ENCODE peak calls at places on chromosomes 13 and 19, in five cellular contexts. One of them, this sample, is unnamed.

GRCh38 chr19:42246143-42246868 is 3.9 kb upstream of the GSK3A start:
- DNase-seq in body of pancreas: peak; percentile 74
- DNase-seq in kidney epithelial cell: no peak
- DNase-seq in tibial nerve: peak; percentile 50
- DNase-seq in A549: peak; percentile 85
- DNase-seq in this sample: no peak

GRCh38 chr13:90750957-90751356 is 596.5 kb upstream of the MIR17HG start:
- DNase-seq in A549: no peak
- DNase-seq in body of pancreas: no peak
- DNase-seq in kidney epithelial cell: no peak
- DNase-seq in tibial nerve: no peak
- DNase-seq in this sample: no peak

GRCh38 chr13:77503398-77503797 is 32.1 kb upstream of the SCEL start:
- DNase-seq in body of pancreas: no peak
- DNase-seq in A549: no peak
- DNase-seq in kidney epithelial cell: no peak
- DNase-seq in tibial nerve: no peak
- DNase-seq in this sample: no peak

GRCh38 chr19:29268103-29268502 is 55.2 kb upstream of the UQCRFS1 start:
- DNase-seq in tibial nerve: no peak
- DNase-seq in kidney epithelial cell: no peak
- DNase-seq in A549: no peak
- DNase-seq in body of pancreas: no peak
- DNase-seq in this sample: no peak

GRCh38 chr19:33375760-33376159 is 2.3 kb downstream of the CEBPG start:
- DNase-seq in body of pancreas: no peak
- DNase-seq in tibial nerve: no peak
- DNase-seq in kidney epithelial cell: no peak
- DNase-seq in A549: no peak
- DNase-seq in this sample: no peak

GRCh38 chr19:17805427-17805826 is 10.5 kb downstream of the B3GNT3 start:
- DNase-seq in kidney epithelial cell: no peak
- DNase-seq in body of pancreas: no peak
- DNase-seq in tibial nerve: no peak
- DNase-seq in A549: no peak
- DNase-seq in this sample: no peak

GRCh38 chr19:23071087-23071511 is 45.7 kb upstream of the ZNF730 start:
- DNase-seq in body of pancreas: peak; percentile 21
- DNase-seq in kidney epithelial cell: no peak
- DNase-seq in tibial nerve: no peak
- DNase-seq in A549: no peak
- DNase-seq in this sample: no peak

GRCh38 chr19:5045956-5046338 is 77.0 kb downstream of the KDM4B start:
- DNase-seq in body of pancreas: no peak
- DNase-seq in kidney epithelial cell: no peak
- DNase-seq in tibial nerve: no peak
- DNase-seq in A549: peak; percentile 19
- DNase-seq in this sample: no peak

GRCh38 chr19:4456566-4456842 is 1.1 kb downstream of the UBXN6 start:
- DNase-seq in tibial nerve: no peak
- DNase-seq in body of pancreas: no peak
- DNase-seq in kidney epithelial cell: no peak
- DNase-seq in A549: no peak
- DNase-seq in this sample: no peak

GRCh38 chr19:48757089-48757675 is 1.9 kb downstream of the FGF21 start:
- DNase-seq in kidney epithelial cell: no peak
- DNase-seq in tibial nerve: no peak
- DNase-seq in body of pancreas: peak; percentile 5
- DNase-seq in A549: no peak
- DNase-seq in this sample: no peak

GRCh38 chr19:5563941-5564612 is 3.7 kb downstream of the TINCR start:
- DNase-seq in kidney epithelial cell: peak; percentile 10
- DNase-seq in A549: peak; percentile 63
- DNase-seq in body of pancreas: no peak
- DNase-seq in tibial nerve: no peak
- DNase-seq in this sample: no peak

GRCh38 chr19:42250666-42251531 is 4.0 kb downstream of the ERF start:
- DNase-seq in kidney epithelial cell: no peak
- DNase-seq in A549: no peak
- DNase-seq in body of pancreas: peak; percentile 36
- DNase-seq in tibial nerve: no peak
- DNase-seq in this sample: no peak

GRCh38 chr13:110109910-110110309 is 197.0 kb downstream of the COL4A1 start:
- DNase-seq in kidney epithelial cell: no peak
- DNase-seq in tibial nerve: no peak
- DNase-seq in A549: no peak
- DNase-seq in body of pancreas: peak; percentile 26
- DNase-seq in this sample: no peak

GRCh38 chr13:53276265-53276664 is 247.7 kb downstream of the OLFM4 start:
- DNase-seq in kidney epithelial cell: no peak
- DNase-seq in A549: no peak
- DNase-seq in body of pancreas: no peak
- DNase-seq in tibial nerve: no peak
- DNase-seq in this sample: no peak

GRCh38 chr13:26482451-26483197 is 74.9 kb upstream of the WASF3 start:
- DNase-seq in A549: peak; percentile 66
- DNase-seq in body of pancreas: peak; percentile 81
- DNase-seq in tibial nerve: peak; percentile 35
- DNase-seq in kidney epithelial cell: no peak
- DNase-seq in this sample: no peak

GRCh38 chr13:41019027-41019487 is at the start of gene ELF1:
- DNase-seq in kidney epithelial cell: peak; percentile 70
- DNase-seq in tibial nerve: no peak
- DNase-seq in body of pancreas: peak; percentile 74
- DNase-seq in A549: peak; percentile 84
- DNase-seq in this sample: peak; percentile 69

GRCh38 chr13:40983725-40984669 is 35.1 kb downstream of the ELF1 start:
- DNase-seq in tibial nerve: no peak
- DNase-seq in body of pancreas: no peak
- DNase-seq in A549: no peak
- DNase-seq in kidney epithelial cell: no peak
- DNase-seq in this sample: no peak

GRCh38 chr13:23671902-23672301 is 101.7 kb downstream of the TNFRSF19 start:
- DNase-seq in A549: no peak
- DNase-seq in kidney epithelial cell: no peak
- DNase-seq in body of pancreas: no peak
- DNase-seq in tibial nerve: no peak
- DNase-seq in this sample: no peak

GRCh38 chr19:42396542-42397314 is 6.6 kb upstream of the CNFN start:
- DNase-seq in body of pancreas: peak; percentile 98
- DNase-seq in tibial nerve: peak; percentile 93
- DNase-seq in kidney epithelial cell: peak; percentile 98
- DNase-seq in A549: peak; percentile 100
- DNase-seq in this sample: peak; percentile 86

GRCh38 chr19:38848299-38849146 is 1.3 kb downstream of the HNRNPL start:
- DNase-seq in A549: no peak
- DNase-seq in tibial nerve: no peak
- DNase-seq in kidney epithelial cell: no peak
- DNase-seq in body of pancreas: no peak
- DNase-seq in this sample: no peak

GRCh38 chr19:37045140-37045539 is 33.1 kb upstream of the ZNF420 start:
- DNase-seq in A549: no peak
- DNase-seq in kidney epithelial cell: no peak
- DNase-seq in body of pancreas: no peak
- DNase-seq in tibial nerve: no peak
- DNase-seq in this sample: no peak

GRCh38 chr13:31043891-31044657 is 111.6 kb downstream of the TEX26 start:
- DNase-seq in A549: peak; percentile 78
- DNase-seq in tibial nerve: peak; percentile 65
- DNase-seq in body of pancreas: peak; percentile 75
- DNase-seq in kidney epithelial cell: no peak
- DNase-seq in this sample: no peak

GRCh38 chr13:31045621-31046081 is 113.2 kb downstream of the TEX26 start:
- DNase-seq in A549: peak; percentile 90
- DNase-seq in body of pancreas: peak; percentile 11
- DNase-seq in kidney epithelial cell: peak; percentile 87
- DNase-seq in tibial nerve: no peak
- DNase-seq in this sample: peak; percentile 89

GRCh38 chr13:31042084-31042483 is 109.6 kb downstream of the TEX26 start:
- DNase-seq in tibial nerve: no peak
- DNase-seq in body of pancreas: no peak
- DNase-seq in kidney epithelial cell: no peak
- DNase-seq in A549: no peak
- DNase-seq in this sample: no peak

GRCh38 chr13:31044658-31045620 is 112.5 kb downstream of the TEX26 start:
- DNase-seq in kidney epithelial cell: no peak
- DNase-seq in body of pancreas: no peak
- DNase-seq in A549: no peak
- DNase-seq in tibial nerve: no peak
- DNase-seq in this sample: no peak

DNA sequence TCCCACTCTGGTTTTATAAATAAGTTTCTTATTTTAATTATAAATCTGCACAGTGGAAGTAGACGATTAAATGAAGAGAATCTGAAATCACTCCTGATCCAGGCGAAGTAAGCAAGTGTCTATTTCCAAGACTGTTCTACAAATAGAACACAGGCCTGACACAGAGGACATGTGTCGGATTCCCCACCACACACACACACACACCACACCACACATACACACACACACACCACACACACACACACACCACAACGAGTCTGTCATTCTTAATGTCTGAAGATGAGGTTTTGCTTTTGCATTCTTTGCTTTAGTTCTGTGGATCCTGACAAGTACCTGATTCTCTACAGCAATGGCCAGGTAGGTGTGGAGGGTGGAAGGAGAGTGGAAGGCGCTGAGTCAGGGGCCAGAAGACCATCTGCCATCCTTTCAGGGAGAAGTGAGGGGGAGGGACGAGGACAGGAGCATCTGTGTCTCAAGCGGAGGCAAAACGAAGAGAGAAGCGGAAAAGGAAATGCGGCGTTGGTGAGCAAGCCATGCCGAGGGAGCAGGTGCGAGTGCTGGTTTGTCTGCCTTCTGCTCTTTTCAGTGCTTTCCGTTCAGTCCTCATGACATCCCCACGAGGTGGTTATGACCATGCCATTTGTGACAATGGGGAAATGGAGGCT is 110.2 kb downstream of the TEX26 start:
- DNase-seq in kidney epithelial cell: no peak
- DNase-seq in tibial nerve: no peak
- DNase-seq in A549: no peak
- DNase-seq in body of pancreas: no peak
- DNase-seq in this sample: no peak
- TF ChIP-seq CTCF in kidney epithelial cell: no peak
- TF ChIP-seq CTCF in tibial nerve: no peak
- TF ChIP-seq CTCF in A549: no peak
- TF ChIP-seq CTCF in body of pancreas: no peak
- TF ChIP-seq CTCF in this sample: no peak

DNA sequence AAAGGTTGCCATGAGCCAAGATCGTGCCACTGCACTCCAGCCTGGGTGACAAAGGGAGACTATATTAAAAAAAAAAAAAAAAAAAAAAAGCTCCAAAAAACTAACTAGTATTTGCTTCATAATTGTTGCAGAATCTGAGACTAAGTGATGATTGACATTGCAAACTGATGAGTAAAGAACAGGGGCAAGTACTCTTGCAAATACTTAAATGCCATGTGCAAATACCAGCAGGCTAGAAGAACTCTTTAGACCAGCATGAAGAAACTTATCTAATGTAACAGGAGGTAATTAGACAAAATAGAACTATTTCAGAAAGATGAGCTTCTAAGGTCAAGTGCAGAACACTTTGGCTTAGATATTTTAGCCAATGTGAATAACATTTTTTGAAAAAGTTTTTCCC is 1368.1 kb downstream of the EFNB2 start:
- DNase-seq in body of pancreas: no peak
- DNase-seq in A549: no peak
- DNase-seq in tibial nerve: no peak
- DNase-seq in kidney epithelial cell: no peak
- DNase-seq in this sample: no peak
- TF ChIP-seq CTCF in body of pancreas: no peak
- TF ChIP-seq CTCF in A549: no peak
- TF ChIP-seq CTCF in tibial nerve: no peak
- TF ChIP-seq CTCF in kidney epithelial cell: no peak
- TF ChIP-seq CTCF in this sample: no peak

DNA sequence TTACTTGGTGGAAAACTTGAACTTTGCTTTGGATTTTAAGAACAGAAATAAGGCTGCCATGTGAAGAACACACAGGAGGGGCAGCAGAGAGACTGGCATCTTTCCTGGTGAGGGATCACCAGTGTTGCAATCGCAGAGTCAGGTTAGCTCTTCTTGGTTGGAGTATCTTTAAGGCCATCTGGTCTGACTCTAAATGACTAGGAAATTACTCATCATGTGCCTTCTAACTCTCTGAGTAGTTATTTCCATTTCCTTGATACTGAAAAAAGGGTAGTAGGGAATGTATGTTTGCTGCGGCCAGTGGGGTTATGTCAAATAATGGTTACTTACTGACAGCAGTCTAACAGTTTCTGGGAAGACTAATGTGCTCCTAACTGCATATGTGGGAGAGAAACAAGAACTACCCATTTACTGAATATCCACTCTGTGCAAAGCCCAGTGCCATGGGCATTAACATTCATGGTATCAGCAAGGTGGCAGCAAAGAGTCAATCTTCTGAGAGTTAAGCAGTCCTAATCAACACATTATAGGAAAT is 122.1 kb downstream of the COG6 start:
- DNase-seq in kidney epithelial cell: peak; percentile 42
- DNase-seq in tibial nerve: no peak
- DNase-seq in body of pancreas: no peak
- DNase-seq in A549: peak; percentile 58
- DNase-seq in this sample: peak; percentile 66
- TF ChIP-seq CTCF in kidney epithelial cell: peak; percentile 26
- TF ChIP-seq CTCF in tibial nerve: peak; percentile 28
- TF ChIP-seq CTCF in body of pancreas: peak; percentile 31
- TF ChIP-seq CTCF in A549: no peak
- TF ChIP-seq CTCF in this sample: peak; percentile 57

GRCh38 chr13:111627596-111627995 is 307.2 kb downstream of the TEX29 start:
- DNase-seq in kidney epithelial cell: no peak
- DNase-seq in tibial nerve: no peak
- DNase-seq in A549: no peak
- DNase-seq in body of pancreas: no peak
- DNase-seq in this sample: no peak

GRCh38 chr13:111629457-111629856 is 309.0 kb downstream of the TEX29 start:
- DNase-seq in A549: no peak
- DNase-seq in body of pancreas: no peak
- DNase-seq in kidney epithelial cell: no peak
- DNase-seq in tibial nerve: no peak
- DNase-seq in this sample: no peak

GRCh38 chr13:111630411-111630810 is 310.0 kb downstream of the TEX29 start:
- DNase-seq in A549: no peak
- DNase-seq in body of pancreas: no peak
- DNase-seq in tibial nerve: no peak
- DNase-seq in kidney epithelial cell: no peak
- DNase-seq in this sample: no peak

GRCh38 chr13:111629933-111630332 is 309.5 kb downstream of the TEX29 start:
- DNase-seq in body of pancreas: no peak
- DNase-seq in tibial nerve: no peak
- DNase-seq in kidney epithelial cell: no peak
- DNase-seq in A549: no peak
- DNase-seq in this sample: no peak

DNA sequence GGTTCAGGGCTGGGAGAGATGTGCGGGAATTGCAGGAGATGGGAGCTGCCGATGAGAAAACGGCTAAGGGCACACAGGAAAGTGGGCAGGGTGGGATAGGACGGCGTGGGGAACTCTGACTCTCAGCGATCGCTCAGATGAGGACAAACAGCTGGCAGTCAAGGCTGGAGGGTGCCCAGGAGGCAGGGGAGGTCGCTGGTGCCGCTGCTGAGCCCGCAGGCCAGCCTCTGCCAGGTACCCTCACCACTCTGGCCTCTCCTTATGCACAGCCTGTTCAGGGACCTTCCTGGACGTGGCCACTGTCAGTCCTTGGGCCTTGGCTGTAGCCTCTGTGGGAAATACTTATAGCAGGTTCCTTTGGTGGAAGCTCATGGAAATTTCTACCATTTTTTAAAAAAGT is 308.6 kb downstream of the TEX29 start:
- DNase-seq in body of pancreas: no peak
- DNase-seq in kidney epithelial cell: no peak
- DNase-seq in A549: no peak
- DNase-seq in tibial nerve: no peak
- DNase-seq in this sample: no peak
- TF ChIP-seq CTCF in body of pancreas: no peak
- TF ChIP-seq CTCF in kidney epithelial cell: no peak
- TF ChIP-seq CTCF in A549: no peak
- TF ChIP-seq CTCF in tibial nerve: no peak
- TF ChIP-seq CTCF in this sample: no peak

This sample was measured in epithelial cell of proximal tubule.